ENCODE peak calls at places on chromosome 10, in eight cellular contexts. E is IMR-90, F is fibroblast of the aortic adventitia, V is lower leg skin, J is NB4, W is NCI-H1105 treated with DMSO at 0.1 percent for 48 hours, H is AG04450, Q is activated T-cell treated with anti-CD3 and anti-CD28 coated beads for 1 hour. L is an unnamed sample.

GRCh38 chr10:49486738-49487137 is 52.2 kb downstream of the ERCC6 start:
- DNase-seq in E (no peak), F (no peak), V (no peak), J (no peak), W (no peak), H (no peak), Q (no peak), L (no peak)

GRCh38 chr10:8956400-8956799 is 901.9 kb downstream of the GATA3 start:
- DNase-seq in E (no peak), F (no peak), V (no peak), J (no peak), W (no peak), H (no peak), Q (no peak), L (no peak)

GRCh38 chr10:3877092-3878000 is 92.3 kb upstream of the KLF6 start:
- DNase-seq in E (no peak), F (peak), V (no peak), J (no peak), W (no peak), H (no peak), Q (no peak), L (no peak)

GRCh38 chr10:124588736-124589451 is 127.3 kb downstream of the LHPP start:
- DNase-seq in E (peak), F (peak), V (no peak), J (peak), W (no peak), H (no peak), Q (no peak), L (peak)

GRCh38 chr10:113007821-113008220 is 57.8 kb downstream of the TCF7L2 start:
- DNase-seq in E (no peak), F (peak), V (no peak), J (peak), W (no peak), H (no peak), Q (no peak), L (peak)

GRCh38 chr10:96642973-96643372 is 56.2 kb upstream of the TM9SF3 start:
- DNase-seq in E (peak), F (no peak), V (peak), J (peak), W (peak), H (no peak), Q (peak), L (peak)

GRCh38 chr10:60894816-60895215 is 49.2 kb downstream of the RHOBTB1 start:
- DNase-seq in E (no peak), F (no peak), V (no peak), J (no peak), W (no peak), H (no peak), Q (no peak), L (peak)

GRCh38 chr10:56370217-56371113 is 9.4 kb upstream of the ZWINT start:
- DNase-seq in E (no peak), F (no peak), V (no peak), J (peak), W (no peak), H (no peak), Q (no peak), L (peak)

GRCh38 chr10:24434961-24435360 is 226.0 kb downstream of the KIAA1217 start:
- DNase-seq in E (no peak), F (no peak), V (no peak), J (no peak), W (no peak), H (no peak), Q (no peak), L (no peak)

GRCh38 chr10:117885206-117885605 is 161.5 kb downstream of the RAB11FIP2 start:
- DNase-seq in E (no peak), F (no peak), V (no peak), J (no peak), W (no peak), H (no peak), Q (no peak), L (no peak)

GRCh38 chr10:97138174-97138573 is 47.6 kb downstream of the SLIT1 start:
- DNase-seq in E (no peak), F (no peak), V (no peak), J (no peak), W (no peak), H (no peak), Q (no peak), L (no peak)

GRCh38 chr10:30742471-30742870 is 112.9 kb upstream of the LYZL2 start:
- DNase-seq in E (no peak), F (no peak), V (no peak), J (peak), W (no peak), H (no peak), Q (no peak), L (no peak)

GRCh38 chr10:97861924-97862323 is 12.3 kb downstream of the GOLGA7B start:
- DNase-seq in E (no peak), F (no peak), V (no peak), J (no peak), W (no peak), H (no peak), Q (no peak), L (no peak)

GRCh38 chr10:8116474-8116873 is 62.0 kb downstream of the GATA3 start:
- DNase-seq in E (no peak), F (no peak), V (no peak), J (no peak), W (no peak), H (no peak), Q (no peak), L (no peak)

GRCh38 chr10:807163-807957 is 117.9 kb upstream of the DIP2C start:
- DNase-seq in E (no peak), F (no peak), V (no peak), J (no peak), W (no peak), H (no peak), Q (no peak), L (no peak)

GRCh38 chr10:127916826-127917225 is 9.9 kb downstream of the PTPRE start:
- DNase-seq in E (no peak), F (no peak), V (no peak), J (no peak), W (no peak), H (no peak), Q (no peak), L (no peak)

GRCh38 chr10:120386196-120386595 is 70.8 kb upstream of the PLPP4 start:
- DNase-seq in E (no peak), F (no peak), V (no peak), J (no peak), W (no peak), H (no peak), Q (no peak), L (no peak)

GRCh38 chr10:15715619-15716227 is 4.0 kb downstream of the ITGA8 start:
- DNase-seq in E (no peak), F (peak), V (no peak), J (no peak), W (peak), H (no peak), Q (no peak), L (peak)

GRCh38 chr10:11830836-11831519 is 7.8 kb downstream of the PROSER2 start:
- DNase-seq in E (no peak), F (no peak), V (no peak), J (no peak), W (no peak), H (no peak), Q (no peak), L (no peak)

GRCh38 chr10:122445904-122446303 is 8.5 kb upstream of the ARMS2 start:
- DNase-seq in E (no peak), F (no peak), V (no peak), J (no peak), W (no peak), H (no peak), Q (no peak), L (no peak)

GRCh38 chr10:108721874-108722273 is 1201.4 kb downstream of the XPNPEP1 start:
- DNase-seq in E (no peak), F (no peak), V (no peak), J (no peak), W (peak), H (no peak), Q (no peak), L (no peak)

GRCh38 chr10:8051109-8051781 is 3.2 kb upstream of the GATA3 start:
- DNase-seq in E (no peak), F (no peak), V (no peak), J (no peak), W (no peak), H (no peak), Q (no peak), L (no peak)

GRCh38 chr10:61992059-61992460 is 90.6 kb downstream of the ARID5B start:
- DNase-seq in E (peak), F (peak), V (no peak), J (no peak), W (no peak), H (no peak), Q (no peak), L (peak)

GRCh38 chr10:7435674-7436073 is 24.8 kb upstream of the SFMBT2 start:
- DNase-seq in E (no peak), F (no peak), V (no peak), J (no peak), W (no peak), H (no peak), Q (no peak), L (no peak)

GRCh38 chr10:79274279-79275104 is 72.8 kb upstream of the PPIF start:
- DNase-seq in E (no peak), F (peak), V (peak), J (peak), W (no peak), H (no peak), Q (no peak), L (peak)

GRCh38 chr10:104638861-104639594 is 2.1 kb upstream of the SORCS3 start:
- DNase-seq in E (no peak), F (no peak), V (no peak), J (no peak), W (no peak), H (no peak), Q (no peak), L (no peak)

GRCh38 chr10:103983367-103983911 is 16.5 kb downstream of the SLK start:
- DNase-seq in E (no peak), F (peak), V (no peak), J (peak), W (no peak), H (no peak), Q (no peak), L (peak)

GRCh38 chr10:130470286-130470685 is 334.1 kb downstream of the GLRX3 start:
- DNase-seq in E (no peak), F (no peak), V (no peak), J (no peak), W (no peak), H (no peak), Q (no peak), L (no peak)

GRCh38 chr10:680146-680545 is 9.3 kb downstream of the DIP2C start:
- DNase-seq in E (no peak), F (no peak), V (no peak), J (no peak), W (peak), H (no peak), Q (no peak), L (no peak)

GRCh38 chr10:71860243-71861029 is 9.4 kb upstream of the PSAP start:
- DNase-seq in E (peak), F (peak), V (peak), J (peak), W (no peak), H (peak), Q (no peak), L (peak)

GRCh38 chr10:132033632-132034031 is 32.1 kb upstream of the JAKMIP3 start:
- DNase-seq in E (no peak), F (no peak), V (no peak), J (no peak), W (no peak), H (no peak), Q (no peak), L (no peak)

L was measured in fibroblast of pulmonary artery.